ENCODE peak calls at places on chromosomes 6 and 20, in ten cellular contexts. R is right lobe of liver; N is psoas muscle; D is CD8-positive, alpha-beta T cell; B is H9; Y is adipocyte; W is PC-3; E is heart right ventricle; J is body of pancreas; A is IMR-90. U is an unnamed sample. For H3K9me3 and H3K4me1, the result is how much of the 10 kb centered on the place peaks cover.

GRCh38 chr6:37130704-37131103 is 39.2 kb upstream of the PIM1 start:
- DNase-seq in R (peak), J (no peak), N (peak), D (no peak), B (no peak), A (peak), Y (no peak), W (peak), E (no peak), U (peak)

GRCh38 chr6:41917528-41917927 is 3.4 kb downstream of the MED20 start:
- DNase-seq in J (no peak), Y (peak), N (no peak), W (peak), A (peak), R (no peak), B (no peak), E (no peak), D (no peak), U (no peak)

GRCh38 chr20:23928788-23929187 is 49.2 kb upstream of the CST5 start:
- DNase-seq in Y (no peak), A (no peak), N (no peak), D (peak), W (peak), B (no peak), E (no peak), J (no peak), R (peak), U (no peak)

GRCh38 chr6:75012018-75012417 is 193.8 kb downstream of the COL12A1 start:
- DNase-seq in R (no peak), W (no peak), E (no peak), A (peak), Y (peak), J (no peak), B (no peak), D (no peak), N (no peak), U (no peak)

GRCh38 chr6:78020586-78020985 is 367.7 kb downstream of the MEI4 start:
- DNase-seq in B (no peak), N (no peak), W (no peak), E (no peak), R (no peak), A (no peak), Y (no peak), J (no peak), D (no peak), U (no peak)

GRCh38 chr20:3165473-3166337 is 6.0 kb upstream of the FASTKD5 start:
- DNase-seq in E (peak), J (peak), N (peak), A (peak), B (no peak), D (no peak), R (peak), Y (no peak), W (peak), U (peak)

GRCh38 chr20:48957053-48957481 is 35.6 kb downstream of the ARFGEF2 start:
- DNase-seq in A (no peak), J (no peak), W (no peak), Y (no peak), N (no peak), B (no peak), D (no peak), E (no peak), R (no peak), U (no peak)

GRCh38 chr20:4226330-4227084 is 211.1 kb upstream of the RNF24 start:
- DNase-seq in A (no peak), Y (no peak), E (no peak), R (no peak), W (no peak), D (no peak), J (no peak), N (no peak), B (no peak), U (no peak)

GRCh38 chr6:163180874-163181541 is 233.5 kb upstream of the QKI start:
- DNase-seq in E (peak), D (no peak), N (peak), J (peak), B (peak), W (peak), R (peak), Y (peak), A (no peak), U (peak)

GRCh38 chr6:81768150-81768942 is 15.9 kb upstream of the TENT5A start:
- DNase-seq in R (no peak), N (no peak), B (no peak), Y (peak), J (no peak), E (no peak), W (no peak), D (no peak), A (peak), U (no peak)

GRCh38 chr20:10078403-10078802 is 43.6 kb downstream of the ANKEF1 start:
- DNase-seq in Y (no peak), D (no peak), J (peak), B (no peak), R (no peak), A (no peak), E (no peak), W (no peak), N (no peak), U (no peak)

GRCh38 chr6:148888853-148889252 is 142.0 kb downstream of the UST start:
- DNase-seq in W (no peak), N (no peak), D (no peak), E (no peak), R (no peak), A (peak), B (no peak), J (no peak), Y (peak), U (no peak)

GRCh38 chr6:82924799-82925535 is 140.7 kb downstream of the UBE3D start:
- DNase-seq in D (no peak), N (no peak), A (peak), B (no peak), R (no peak), W (no peak), J (no peak), Y (peak), E (no peak), U (no peak)

GRCh38 chr6:22621701-22622100 is 52.3 kb downstream of the HDGFL1 start:
- DNase-seq in E (no peak), N (no peak), D (no peak), B (no peak), Y (no peak), W (no peak), R (no peak), J (no peak), A (no peak), U (no peak)

GRCh38 chr20:48194578-48194977 is 409.3 kb upstream of the SULF2 start:
- DNase-seq in N (no peak), A (no peak), B (no peak), R (no peak), J (no peak), D (no peak), Y (no peak), W (no peak), E (no peak), U (no peak)

GRCh38 chr6:68710496-68710895 is 75.4 kb downstream of the ADGRB3 start:
- DNase-seq in E (no peak), J (no peak), A (no peak), Y (no peak), D (no peak), R (no peak), N (no peak), W (no peak), B (no peak), U (no peak)

GRCh38 chr6:113819169-113819830 is 37.8 kb upstream of the MARCKS start:
- DNase-seq in B (no peak), A (no peak), W (no peak), D (no peak), E (no peak), Y (no peak), J (peak), N (no peak), R (no peak), U (no peak)

GRCh38 chr6:110554966-110555460 is 78.6 kb upstream of the SLC22A16 start:
- DNase-seq in Y (no peak), D (no peak), N (no peak), B (no peak), E (no peak), A (no peak), J (no peak), R (peak), W (peak), U (no peak)

GRCh38 chr6:16294371-16294770 is 56.0 kb downstream of the GMPR start:
- DNase-seq in A (no peak), N (no peak), J (no peak), W (no peak), E (no peak), R (no peak), D (no peak), B (no peak), Y (no peak), U (no peak)

GRCh38 chr6:64520050-64520449 is 884.4 kb downstream of the PHF3 start:
- DNase-seq in R (no peak), Y (peak), E (no peak), B (no peak), D (no peak), W (peak), A (peak), J (no peak), N (no peak), U (no peak)

GRCh38 chr6:162854734-162855191 is 127.0 kb downstream of the PACRG start:
- DNase-seq in D (no peak), A (no peak), W (no peak), R (no peak), B (no peak), N (no peak), J (no peak), Y (no peak), E (no peak), U (no peak)

GRCh38 chr6:11368760-11369159 is 136.3 kb upstream of the NEDD9 start:
- DNase-seq in E (no peak), R (no peak), D (no peak), N (no peak), Y (no peak), A (no peak), J (no peak), B (no peak), W (peak), U (no peak)

GRCh38 chr20:62401331-62401779 is 5.7 kb downstream of the CABLES2 start:
- DNase-seq in R (no peak), B (peak), Y (no peak), J (no peak), E (no peak), A (no peak), D (no peak), N (no peak), W (no peak), U (no peak)

GRCh38 chr6:1611572-1612385 is 2.1 kb downstream of the FOXC1 start:
- DNase-seq in E (peak), B (peak), D (no peak), R (no peak), W (peak), Y (peak), J (peak), A (peak), N (no peak), U (no peak)

GRCh38 chr6:88823998-88824397 is 139.4 kb downstream of the RNGTT start:
- DNase-seq in Y (peak), J (no peak), B (no peak), D (no peak), A (peak), E (no peak), N (no peak), W (peak), R (no peak), U (no peak)

GRCh38 chr6:161890959-161891358 is 617.1 kb upstream of the AGPAT4 start:
- DNase-seq in B (no peak), J (no peak), R (no peak), Y (no peak), N (no peak), D (no peak), E (no peak), W (no peak), A (no peak), U (no peak)

GRCh38 chr6:108368431-108369030 is 73.7 kb downstream of the AFG1L start:
- DNase-seq in B (no peak), R (no peak), W (no peak), Y (no peak), A (no peak), J (no peak), N (no peak), D (no peak), E (no peak), U (no peak)

GRCh38 chr6:162119349-162119748 is 608.2 kb downstream of the PRKN start:
- DNase-seq in D (no peak), R (no peak), Y (no peak), N (peak), E (peak), J (no peak), B (no peak), A (no peak), W (no peak), U (peak)

GRCh38 chr20:62796699-62797491 is 622 bp downstream of the MRGBP start:
- DNase-seq in N (no peak), D (no peak), J (peak), R (no peak), W (no peak), Y (peak), E (no peak), B (no peak), A (no peak), U (no peak)

GRCh38 chr6:80658926-80659325 is 552.5 kb downstream of the BCKDHB start:
- DNase-seq in R (no peak), N (no peak), D (no peak), Y (no peak), A (no peak), E (no peak), B (no peak), W (no peak), J (no peak), U (no peak)

GRCh38 chr6:68186870-68187269 is 448.2 kb upstream of the ADGRB3 start:
- DNase-seq in W (no peak), B (no peak), E (no peak), A (no peak), D (no peak), R (no peak), Y (no peak), J (no peak), N (no peak), U (no peak)

GRCh38 chr20:14449323-14449722 is 111.9 kb upstream of the FLRT3 start:
- DNase-seq in N (no peak), D (no peak), Y (peak), J (no peak), R (no peak), E (no peak), B (no peak), A (peak), W (peak), U (no peak)

GRCh38 chr20:18394363-18394762 is 72.5 kb downstream of the DZANK1 start:
- DNase-seq in D (no peak), R (no peak), J (no peak), A (no peak), Y (no peak), W (no peak), E (no peak), N (no peak), B (peak), U (no peak)

GRCh38 chr6:52352239-52353008 is 9.5 kb upstream of the PAQR8 start:
- DNase-seq in D (no peak), W (peak), N (no peak), E (no peak), B (no peak), R (no peak), J (no peak), A (peak), Y (peak), U (peak)

DNA sequence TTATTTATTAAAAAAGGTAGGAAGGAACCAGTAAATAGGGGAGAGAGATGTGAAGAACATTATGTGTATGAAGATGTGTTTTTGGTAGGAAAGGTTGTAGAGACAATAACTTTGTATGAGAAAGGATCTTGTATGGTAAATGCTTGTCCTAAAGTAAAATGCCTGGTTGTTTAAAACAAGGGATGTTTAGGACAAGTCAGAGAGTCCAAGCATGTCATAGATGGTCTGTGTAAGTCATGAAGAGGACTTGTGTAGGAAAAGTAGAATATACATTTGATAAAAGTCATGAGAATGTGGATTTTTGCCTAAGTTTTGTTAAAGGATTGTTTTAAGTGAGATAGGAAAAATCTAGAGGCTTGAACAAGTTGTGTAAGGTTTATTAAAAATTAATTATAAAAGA is 325.1 kb downstream of the CDH26 start:
- DNase-seq in B (no peak), N (no peak), Y (no peak), A (no peak), J (no peak), R (no peak), D (no peak), E (no peak), W (peak), U (no peak)
- H3K9me3 ChIP-seq in B (half or more), N (under half), Y (under half), A (under half), J (under half), R (under half), D (under half), E (under half), W (under half), U (under half)

DNA sequence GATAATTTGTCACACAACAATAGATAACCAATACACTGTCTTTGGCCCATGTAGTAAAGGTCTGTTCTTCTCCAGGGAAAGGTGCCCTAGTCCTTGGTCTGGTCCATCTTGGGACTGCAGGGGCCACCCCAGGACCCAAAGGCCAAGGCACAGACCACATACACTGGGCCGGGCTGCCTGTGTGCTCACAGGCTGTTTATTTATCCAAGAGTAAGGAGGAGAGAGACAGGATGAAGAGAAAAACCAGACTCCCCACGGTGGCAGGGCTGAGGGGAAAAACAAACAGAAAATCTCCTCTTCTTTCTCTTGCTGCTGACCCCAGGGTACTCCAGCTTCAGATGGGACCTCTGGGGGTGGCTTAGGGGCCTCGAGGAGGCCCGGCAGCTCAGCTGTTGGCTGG is 6.5 kb upstream of the CDK5RAP1 start:
- DNase-seq in A (no peak), E (no peak), Y (no peak), R (no peak), N (no peak), D (no peak), W (no peak), J (no peak), B (no peak), U (no peak)
- H3K4me1 ChIP-seq in A (under half), E (under half), Y (under half), R (under half), N (under half), D (under half), W (under half), J (under half), B (under half), U (under half)

GRCh38 chr20:59182401-59183044 is 18.9 kb downstream of the ZNF831 start:
- DNase-seq in Y (no peak), E (no peak), B (no peak), J (no peak), R (no peak), D (no peak), W (no peak), N (no peak), A (no peak), U (no peak)

GRCh38 chr20:59184880-59185447 is 21.3 kb downstream of the ZNF831 start:
- DNase-seq in D (no peak), E (no peak), A (no peak), J (no peak), B (no peak), Y (no peak), N (no peak), R (no peak), W (peak), U (no peak)

GRCh38 chr20:59185809-59186208 is 22.2 kb downstream of the ZNF831 start:
- DNase-seq in E (no peak), W (no peak), R (no peak), B (no peak), Y (no peak), J (no peak), N (no peak), A (no peak), D (no peak), U (no peak)

GRCh38 chr20:59181936-59182335 is 18.3 kb downstream of the ZNF831 start:
- DNase-seq in E (no peak), N (no peak), A (no peak), R (no peak), B (no peak), W (no peak), D (no peak), J (no peak), Y (no peak), U (no peak)

DNA sequence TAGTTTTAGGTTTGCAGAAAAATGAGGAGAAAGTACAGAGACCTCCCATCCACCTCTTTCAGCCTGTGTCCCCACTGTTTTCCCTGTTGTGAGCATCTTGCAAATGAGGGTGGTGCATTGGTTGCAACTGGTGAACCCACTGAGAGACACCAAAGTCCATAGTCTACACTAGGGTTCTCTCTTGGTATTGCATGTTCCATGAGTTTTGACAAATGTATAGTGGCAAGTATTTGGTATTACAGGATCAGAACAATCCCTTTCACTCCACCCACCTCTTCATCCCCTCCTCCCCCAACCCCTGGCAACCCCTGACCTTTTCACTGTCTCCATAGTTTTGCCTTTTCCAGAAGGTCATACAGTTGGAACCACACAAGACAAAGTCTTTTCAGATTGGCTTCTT is 20.1 kb downstream of the ZNF831 start:
- DNase-seq in A (no peak), J (no peak), B (no peak), Y (no peak), W (no peak), N (no peak), R (no peak), D (no peak), E (no peak), U (no peak)
- H3K9me3 ChIP-seq in A (under half), J (under half), B (under half), Y (under half), W (under half), N (under half), R (under half), D (under half), E (under half), U (under half)

DNA sequence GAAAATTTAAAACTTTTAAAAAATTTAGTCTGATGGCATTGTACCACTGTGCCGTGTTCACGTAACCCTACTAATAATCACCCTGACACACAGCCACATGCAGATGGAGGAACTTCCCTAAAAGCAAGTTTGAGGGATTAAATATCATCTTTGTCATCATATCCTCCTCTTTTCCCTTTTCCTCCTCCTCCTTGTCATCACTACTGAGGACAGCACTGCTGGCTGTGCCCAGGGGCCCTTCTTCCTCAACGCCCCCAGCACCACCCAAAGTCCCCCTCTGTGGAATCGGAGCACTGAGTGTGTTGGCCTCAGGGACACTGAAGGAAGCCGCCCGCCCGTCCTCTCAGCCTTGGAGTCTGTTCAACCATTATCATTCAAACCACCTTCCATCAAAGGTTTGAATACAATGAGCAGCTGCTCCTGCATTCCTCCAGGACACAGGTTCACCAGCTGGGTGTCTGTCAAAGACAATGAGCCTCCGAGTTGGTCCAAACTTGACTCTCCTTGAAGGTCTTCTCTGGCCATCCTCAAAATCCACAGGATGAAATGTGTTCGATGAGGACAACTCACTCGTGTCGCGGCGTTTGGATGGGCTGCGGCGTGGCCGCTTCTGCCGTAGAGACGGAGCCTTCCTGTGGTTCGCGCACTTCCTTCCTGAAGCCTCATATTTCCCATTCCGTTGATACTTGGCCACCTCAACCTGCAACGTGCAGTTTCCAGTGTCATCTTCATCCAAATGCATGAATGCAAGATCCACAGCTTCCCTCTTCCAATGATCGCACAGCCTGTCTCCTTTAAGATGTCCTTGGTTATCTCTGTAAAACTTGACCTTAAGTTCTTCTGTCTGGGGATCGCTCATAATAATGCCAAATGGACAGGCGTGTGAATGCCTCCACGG is 23.3 kb downstream of the NQO2 start:
- DNase-seq in W (no peak), J (no peak), R (peak), D (no peak), Y (peak), B (peak), E (peak), A (no peak), N (peak), U (no peak)
- H3K4me1 ChIP-seq in W (under half), J (under half), R (under half), D (under half), Y (half or more), B (under half), E (under half), A (under half), N (under half), U (under half)

GRCh38 chr6:168380956-168381605 is 59.9 kb upstream of the SMOC2 start:
- DNase-seq in B (no peak), N (no peak), J (no peak), W (no peak), E (no peak), D (no peak), Y (no peak), R (no peak), A (no peak), U (no peak)
- H3K9me3 ChIP-seq in B (under half), N (under half), J (under half), W (under half), E (under half), D (under half), Y (under half), R (under half), A (half or more), U (under half)